ENCODE peak calls at places on chromosome 14, in seven cellular contexts. P is tibial nerve, G is gastrocnemius medialis, V is heart left ventricle, Q is breast epithelium, O is stomach, Y is IMR-90. Z is an unnamed sample. For H3K36me3 and H3K27me3, the result is how much of the 10 kb centered on the place peaks cover.

GRCh38 chr14:68619805-68620574 is 172.9 kb downstream of the ZFP36L1 start:
- DNase-seq in Q (peak), Y (peak), P (no peak), V (peak), O (no peak), G (peak), Z (peak)

GRCh38 chr14:103512701-103513611 is 9.7 kb downstream of the CKB start:
- DNase-seq in G (peak), Q (peak), Y (peak), P (no peak), V (no peak), O (peak), Z (peak)

GRCh38 chr14:101118746-101119610 is 215.5 kb upstream of the RTL1 start:
- DNase-seq in Y (no peak), V (no peak), Q (no peak), P (peak), O (peak), G (peak), Z (peak)

GRCh38 chr14:91911474-91912032 is 35.9 kb downstream of the FBLN5 start:
- DNase-seq in Y (peak), G (no peak), P (no peak), V (no peak), O (peak), Q (no peak), Z (no peak)

GRCh38 chr14:93232159-93232558 is 25.1 kb downstream of the UBR7 start:
- DNase-seq in P (no peak), G (no peak), Q (no peak), O (no peak), V (no peak), Y (no peak), Z (no peak)

GRCh38 chr14:104309657-104310369 is 171.4 kb downstream of the KIF26A start:
- DNase-seq in Y (no peak), O (no peak), G (no peak), Q (no peak), V (no peak), P (no peak), Z (no peak)

GRCh38 chr14:82667006-82667405 is 1133.4 kb upstream of the SEL1L start:
- DNase-seq in G (no peak), Y (no peak), P (no peak), Q (no peak), O (no peak), V (no peak), Z (no peak)

GRCh38 chr14:37658174-37658573 is 62.7 kb downstream of the TTC6 start:
- DNase-seq in O (no peak), Q (no peak), G (no peak), P (no peak), V (no peak), Y (no peak), Z (no peak)

GRCh38 chr14:95077380-95077779 is 79.9 kb downstream of the DICER1 start:
- DNase-seq in Y (no peak), P (no peak), V (no peak), O (no peak), G (no peak), Q (no peak), Z (no peak)

DNA sequence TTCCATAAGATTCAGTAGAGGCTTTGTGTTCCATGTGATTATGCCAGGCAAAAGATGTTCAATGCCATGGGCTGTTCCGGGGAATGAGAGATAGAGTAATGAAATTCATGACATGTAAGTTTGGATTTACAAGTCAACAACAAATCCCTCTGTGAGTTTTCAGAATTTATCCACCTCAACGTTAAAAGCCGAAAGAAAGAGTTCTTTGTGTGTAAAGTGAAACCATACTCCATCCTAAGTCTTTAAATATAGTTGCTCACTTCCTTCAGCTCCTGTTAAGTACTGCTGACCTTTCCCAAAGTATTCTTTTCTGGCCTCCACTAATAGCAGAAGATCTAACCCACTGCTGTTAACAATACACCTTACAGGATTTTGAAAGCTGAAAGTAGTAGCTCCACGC is 190.0 kb downstream of the TMX1 start:
- DNase-seq in G (no peak), Q (no peak), P (no peak), O (no peak), V (no peak), Y (no peak), Z (no peak)
- H3K36me3 ChIP-seq in G (under half), Q (under half), P (under half), O (under half), V (under half), Y (under half), Z (under half)

DNA sequence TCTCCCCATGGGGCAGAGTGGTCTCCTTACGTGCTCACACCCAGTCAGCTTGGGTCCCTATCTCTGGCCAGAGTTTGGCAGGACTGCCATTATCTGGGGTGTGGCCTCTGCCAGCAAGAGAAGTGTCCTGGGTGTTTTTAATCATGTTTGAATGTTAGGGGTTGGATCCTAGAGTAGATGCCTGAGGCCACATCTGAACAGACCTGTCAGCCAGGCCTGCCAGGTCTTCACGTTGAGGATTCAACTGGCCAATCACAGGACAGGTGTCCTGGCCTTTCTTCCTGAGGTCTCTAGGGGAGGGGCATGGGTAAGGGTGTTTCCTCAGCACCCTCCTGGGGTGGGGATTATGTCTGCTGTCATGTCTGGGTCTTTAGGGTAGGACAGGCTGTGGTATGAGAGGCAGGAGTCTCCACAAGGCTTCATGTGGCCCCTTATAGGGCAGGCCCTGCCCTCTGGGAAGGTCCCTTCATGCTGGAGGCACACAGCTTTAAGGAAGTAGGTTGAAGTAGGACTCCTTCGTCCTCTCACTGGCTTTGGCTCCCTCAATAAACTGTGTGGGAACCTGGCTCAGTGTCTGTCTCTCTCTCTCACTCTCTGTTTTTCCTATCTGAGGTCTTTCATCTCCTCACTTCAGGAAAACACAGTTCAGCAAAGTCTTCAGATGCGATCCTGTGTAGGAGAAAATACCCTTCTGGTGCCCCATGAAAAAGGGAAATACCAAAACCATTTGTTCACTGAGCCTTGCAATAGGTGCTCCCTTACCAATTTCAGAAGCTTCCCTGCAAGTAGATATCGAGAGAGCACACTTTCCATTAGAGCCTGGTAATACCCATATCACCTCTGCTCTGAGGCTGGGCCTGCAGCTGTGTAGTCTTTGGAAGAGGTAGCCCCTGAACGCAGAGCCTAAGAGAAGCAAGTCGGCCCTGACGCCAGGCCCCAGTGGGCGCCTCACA is 6.7 kb upstream of the FITM1 start:
- DNase-seq in Y (no peak), P (no peak), Q (no peak), G (no peak), O (no peak), V (no peak), Z (peak)
- TF ChIP-seq POLR2A in Y (no peak), P (no peak), Q (no peak), G (no peak), O (no peak), V (no peak), Z (no peak)

DNA sequence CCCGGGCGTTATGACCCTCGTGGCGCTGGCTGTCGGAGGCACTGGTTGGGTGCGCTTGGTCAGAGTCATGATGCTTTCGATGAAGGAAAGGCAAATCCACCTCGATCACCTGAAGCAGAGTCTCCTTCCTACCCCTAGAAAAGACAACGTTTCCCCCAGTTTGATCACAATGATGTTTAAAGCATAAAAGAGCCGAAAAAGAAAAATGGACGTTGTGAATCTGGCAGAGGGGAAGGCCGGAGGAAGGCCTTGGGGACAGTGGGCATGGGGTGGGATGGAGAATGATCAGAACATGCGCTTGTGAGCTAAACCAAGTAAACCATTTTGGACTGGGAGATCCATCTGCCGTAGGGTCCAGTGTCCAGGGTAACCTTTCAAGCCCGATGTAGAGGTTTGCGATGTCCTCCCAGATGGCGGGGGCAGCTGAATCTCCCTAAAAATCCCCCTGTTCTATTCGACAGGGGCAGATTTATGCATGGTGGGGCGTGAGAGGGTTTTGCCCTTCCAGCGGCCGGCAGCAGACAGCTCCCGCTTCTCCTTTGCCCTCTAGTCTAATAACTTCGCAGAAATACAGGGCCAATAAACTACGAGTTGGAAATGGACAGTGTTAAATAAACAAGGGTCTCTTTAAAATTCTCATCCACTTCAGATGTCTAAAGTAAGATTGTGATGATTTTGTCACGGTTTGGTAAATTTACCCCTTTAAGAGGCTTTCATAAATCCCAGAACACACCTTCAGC is 2.3 kb upstream of the OTX2 start:
- DNase-seq in G (no peak), P (no peak), O (no peak), Q (no peak), V (no peak), Y (no peak), Z (no peak)
- H3K27me3 ChIP-seq in G (half or more), P (half or more), O (half or more), Q (half or more), V (half or more), Y (half or more), Z (half or more)

DNA sequence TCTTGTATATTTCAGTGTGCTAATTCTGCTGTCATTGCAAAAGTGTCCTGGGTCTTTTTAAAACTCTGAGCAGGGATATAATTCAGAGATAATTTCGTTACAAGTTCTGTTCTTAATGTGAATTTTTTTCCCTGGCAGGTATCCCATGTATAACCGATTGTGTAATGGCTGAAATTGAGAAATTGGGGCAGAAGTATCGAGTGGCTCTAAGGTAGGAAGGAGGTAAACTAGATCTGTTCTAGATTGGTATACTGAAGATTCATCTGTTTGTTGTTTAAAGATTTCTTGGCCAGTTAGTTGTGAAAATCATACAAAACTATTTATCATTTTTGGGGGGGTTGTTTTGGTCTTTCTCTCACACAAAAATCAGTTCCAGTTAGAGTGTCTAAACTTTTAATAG is 10.2 kb downstream of the FCF1 start:
- DNase-seq in Q (no peak), V (no peak), G (no peak), O (no peak), Y (no peak), P (no peak), Z (no peak)
- H3K36me3 ChIP-seq in Q (under half), V (half or more), G (under half), O (under half), Y (under half), P (under half), Z (half or more)

Z was measured in suprapubic skin.